ENCODE peak calls at places on chromosomes 2 and 18, in seven cellular contexts. P is K562, Y is IMR-90, X is body of pancreas, T is Peyer's patch, B is NB4, F is adrenal gland. N is an unnamed sample.

GRCh38 chr2:237497009-237497819 is 10.2 kb downstream of the MLPH start:
- DNase-seq in P (no peak), Y (no peak), X (peak; percentile 65), T (no peak), B (no peak), F (no peak), N (no peak)

GRCh38 chr2:165791811-165792454 is 2.1 kb downstream of the GALNT3 start:
- DNase-seq in P (no peak), Y (peak; percentile 45), X (no peak), T (no peak), B (no peak), F (no peak), N (no peak)

GRCh38 chr18:26003391-26003790 is 87.0 kb downstream of the SS18 start:
- DNase-seq in P (no peak), Y (no peak), X (peak; percentile 23), T (no peak), B (no peak), F (no peak), N (no peak)

GRCh38 chr2:99640568-99641215 is 150.9 kb upstream of the REV1 start:
- DNase-seq in P (no peak), Y (peak; percentile 29), X (no peak), T (no peak), B (no peak), F (no peak), N (no peak)

GRCh38 chr2:204333861-204334260 is 211.4 kb upstream of the PARD3B start:
- DNase-seq in P (no peak), Y (no peak), X (no peak), T (no peak), B (no peak), F (no peak), N (no peak)

GRCh38 chr2:71603311-71603794 is 150.0 kb downstream of the DYSF start:
- DNase-seq in P (no peak), Y (no peak), X (peak; percentile 11), T (peak; percentile 28), B (peak; percentile 93), F (peak; percentile 59), N (peak; percentile 84)

GRCh38 chr2:115219296-115219695 is 776.9 kb downstream of the DPP10 start:
- DNase-seq in P (no peak), Y (no peak), X (no peak), T (no peak), B (no peak), F (no peak), N (no peak)

GRCh38 chr2:28543316-28544068 is 47.6 kb downstream of the PLB1 start:
- DNase-seq in P (no peak), Y (peak; percentile 14), X (no peak), T (no peak), B (no peak), F (no peak), N (peak; percentile 69)

GRCh38 chr2:206494061-206494460 is 50.7 kb downstream of the ADAM23 start:
- DNase-seq in P (no peak), Y (no peak), X (no peak), T (no peak), B (no peak), F (no peak), N (no peak)

GRCh38 chr2:53004413-53004812 is 763.2 kb upstream of the CHAC2 start:
- DNase-seq in P (no peak), Y (no peak), X (no peak), T (no peak), B (no peak), F (no peak), N (no peak)

GRCh38 chr2:27860111-27860510 is 30.1 kb downstream of the RBKS start:
- DNase-seq in P (no peak), Y (peak; percentile 90), X (no peak), T (no peak), B (peak; percentile 35), F (no peak), N (no peak)

GRCh38 chr2:239908744-239909143 is 116.4 kb downstream of the NDUFA10 start:
- DNase-seq in P (no peak), Y (no peak), X (no peak), T (peak; percentile 41), B (peak; percentile 48), F (no peak), N (peak; percentile 74)

GRCh38 chr2:215808996-215809395 is 204.4 kb downstream of the MREG start:
- DNase-seq in P (peak; percentile 23), Y (no peak), X (no peak), T (no peak), B (no peak), F (no peak), N (no peak)

GRCh38 chr2:14616342-14616741 is 16.2 kb upstream of the LRATD1 start:
- DNase-seq in P (no peak), Y (no peak), X (no peak), T (no peak), B (no peak), F (peak; percentile 71), N (no peak)

GRCh38 chr2:191100216-191100615 is 50.6 kb downstream of the STAT4 start:
- DNase-seq in P (no peak), Y (no peak), X (no peak), T (no peak), B (no peak), F (no peak), N (no peak)

GRCh38 chr2:120287183-120288015 is 34.7 kb downstream of the RALB start:
- DNase-seq in P (no peak), Y (peak; percentile 96), X (no peak), T (no peak), B (peak; percentile 36), F (no peak), N (no peak)

GRCh38 chr2:203252851-203253250 is 14.0 kb downstream of the CYP20A1 start:
- DNase-seq in P (no peak), Y (no peak), X (no peak), T (no peak), B (no peak), F (no peak), N (no peak)

GRCh38 chr18:42078711-42079110 is 123.7 kb downstream of the PIK3C3 start:
- DNase-seq in P (no peak), Y (peak; percentile 64), X (no peak), T (no peak), B (peak; percentile 13), F (no peak), N (no peak)

GRCh38 chr2:94762600-94762999 is 108.6 kb upstream of the TEKT4 start:
- DNase-seq in P (no peak), Y (no peak), X (no peak), T (no peak), B (peak; percentile 28), F (no peak), N (no peak)

GRCh38 chr2:33021542-33022259 is 74.9 kb downstream of the LTBP1 start:
- DNase-seq in P (no peak), Y (peak; percentile 90), X (no peak), T (no peak), B (no peak), F (no peak), N (no peak)

GRCh38 chr18:43392168-43392567 is 114.9 kb upstream of the SYT4 start:
- DNase-seq in P (no peak), Y (no peak), X (no peak), T (no peak), B (no peak), F (no peak), N (no peak)

GRCh38 chr2:98026927-98027522 is 31.3 kb upstream of the TMEM131 start:
- DNase-seq in P (no peak), Y (no peak), X (no peak), T (no peak), B (peak; percentile 84), F (no peak), N (no peak)

GRCh38 chr18:464311-464659 is 36.2 kb downstream of the COLEC12 start:
- DNase-seq in P (no peak), Y (no peak), X (no peak), T (no peak), B (no peak), F (no peak), N (no peak)

GRCh38 chr18:78878335-78878734 is 101.3 kb upstream of the SALL3 start:
- DNase-seq in P (no peak), Y (no peak), X (no peak), T (no peak), B (no peak), F (no peak), N (no peak)

GRCh38 chr2:160652236-160652635 is 158.6 kb upstream of the RBMS1 start:
- DNase-seq in P (no peak), Y (no peak), X (no peak), T (no peak), B (peak; percentile 34), F (no peak), N (no peak)

DNA sequence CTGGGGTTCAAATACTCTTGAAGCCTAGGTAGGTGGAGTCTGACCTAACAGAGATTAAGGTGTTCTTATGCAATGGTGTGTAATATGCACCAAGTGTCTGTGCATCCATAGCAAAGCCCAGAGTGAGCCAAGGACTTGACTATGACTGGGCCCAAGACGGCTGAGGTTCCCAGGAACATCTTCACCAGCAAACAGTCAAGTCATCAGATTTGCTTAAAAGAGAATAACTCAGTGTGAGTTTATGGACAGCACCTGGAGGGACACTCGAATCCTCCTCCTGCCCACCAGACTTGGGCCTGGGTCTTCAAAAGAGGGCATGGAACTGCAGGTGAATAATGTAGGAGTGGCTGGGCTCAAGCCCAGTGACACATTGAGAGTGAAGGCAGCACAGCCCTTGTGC is 51.2 kb upstream of the BCL11A start:
- DNase-seq in P (no peak), Y (no peak), X (no peak), T (no peak), B (no peak), F (no peak), N (no peak)
- TF ChIP-seq CTCF in P (no peak), Y (no peak), X (no peak), T (no peak), B (no peak), F (no peak), N (no peak)

GRCh38 chr2:74835831-74836674 is 2.1 kb downstream of the HK2 start:
- DNase-seq in P (peak; percentile 56), Y (peak; percentile 53), X (no peak), T (no peak), B (peak; percentile 81), F (no peak), N (no peak)

GRCh38 chr2:74834806-74835755 is 1.2 kb downstream of the HK2 start:
- DNase-seq in P (peak; percentile 78), Y (peak; percentile 38), X (peak; percentile 28), T (peak; percentile 68), B (peak; percentile 95), F (no peak), N (peak; percentile 86)

GRCh38 chr2:74841663-74842062 is 7.7 kb downstream of the HK2 start:
- DNase-seq in P (no peak), Y (no peak), X (no peak), T (no peak), B (no peak), F (no peak), N (no peak)

GRCh38 chr2:74833418-74834233 is at the start of gene HK2:
- DNase-seq in P (peak; percentile 99), Y (peak; percentile 88), X (peak; percentile 74), T (peak; percentile 92), B (peak; percentile 97), F (peak; percentile 77), N (peak; percentile 74)

GRCh38 chr2:74836675-74837401 is 2.9 kb downstream of the HK2 start:
- DNase-seq in P (no peak), Y (no peak), X (no peak), T (no peak), B (no peak), F (no peak), N (no peak)
- TF ChIP-seq POLR2A in P (no peak), Y (no peak), X (no peak), T (no peak), B (no peak), F (no peak), N (no peak)

GRCh38 chr2:202051499-202052161 is 18.0 kb downstream of the FZD7 start:
- DNase-seq in P (no peak), Y (peak; percentile 43), X (no peak), T (no peak), B (no peak), F (no peak), N (no peak)
- H3K4me3 ChIP-seq in P (no peak overlapping the region), Y (no peak overlapping the region), X (no peak overlapping the region), T (no peak overlapping the region), B (no peak overlapping the region), F (no peak overlapping the region), N (no peak overlapping the region)

GRCh38 chr2:7133521-7133920 is 216.3 kb downstream of the RNF144A start:
- DNase-seq in P (no peak), Y (no peak), X (no peak), T (no peak), B (peak; percentile 20), F (no peak), N (no peak)
- TF ChIP-seq CTCF in P (peak; percentile 17), Y (no peak), X (no peak), T (no peak), B (no peak), F (no peak), N (no peak)

N was measured in lower leg skin.